ENCODE peak calls at places on chromosomes 12 and 14, in seven cellular contexts. P is stomach, N is transverse colon, C is H1, H is endothelial cell of umbilical vein, K is breast epithelium, T is upper lobe of left lung. B is an unnamed sample.

GRCh38 chr12:15863258-15863835 is 18.8 kb upstream of the STRAP start:
- DNase-seq in K (no peak), H (no peak), C (no peak), P (no peak), T (no peak), N (no peak), B (no peak)

GRCh38 chr14:24079521-24080141 is 8.3 kb downstream of the CPNE6 start:
- DNase-seq in N (no peak), C (no peak), T (no peak), K (no peak), H (no peak), P (no peak), B (no peak)

GRCh38 chr12:51001799-51002198 is 24.4 kb downstream of the SLC11A2 start:
- DNase-seq in H (no peak), N (no peak), T (no peak), C (no peak), P (no peak), K (no peak), B (no peak)

GRCh38 chr14:72743626-72744025 is 150.3 kb downstream of the DPF3 start:
- DNase-seq in K (no peak), N (no peak), T (no peak), C (no peak), P (peak), H (no peak), B (no peak)

GRCh38 chr14:39451811-39452210 is 19.6 kb upstream of the FBXO33 start:
- DNase-seq in P (no peak), T (no peak), K (no peak), N (no peak), C (no peak), H (no peak), B (no peak)

GRCh38 chr12:50121636-50122035 is 9.6 kb downstream of the COX14 start:
- DNase-seq in T (no peak), K (no peak), N (no peak), P (no peak), C (no peak), H (no peak), B (no peak)

GRCh38 chr12:92539966-92540791 is 162.6 kb upstream of the PLEKHG7 start:
- DNase-seq in P (no peak), T (peak), H (peak), K (no peak), C (no peak), N (no peak), B (no peak)

GRCh38 chr14:55116246-55117030 is 12.6 kb upstream of the LGALS3 start:
- DNase-seq in P (peak), C (no peak), T (no peak), N (peak), H (no peak), K (no peak), B (no peak)

GRCh38 chr12:53995311-53996187 is 4.4 kb upstream of the HOXC9 start:
- DNase-seq in P (peak), K (no peak), T (peak), N (no peak), H (no peak), C (no peak), B (no peak)

GRCh38 chr12:57909056-57909455 is 32.3 kb upstream of the ATP23 start:
- DNase-seq in P (no peak), K (no peak), H (no peak), T (no peak), N (no peak), C (no peak), B (no peak)

GRCh38 chr12:103269962-103270361 is 225.8 kb downstream of the C12orf42 start:
- DNase-seq in T (no peak), P (no peak), K (no peak), H (no peak), C (no peak), N (no peak), B (no peak)

GRCh38 chr14:62002636-62003035 is 240.4 kb downstream of the SNAPC1 start:
- DNase-seq in N (no peak), T (no peak), K (no peak), P (no peak), C (no peak), H (peak), B (no peak)

DNA sequence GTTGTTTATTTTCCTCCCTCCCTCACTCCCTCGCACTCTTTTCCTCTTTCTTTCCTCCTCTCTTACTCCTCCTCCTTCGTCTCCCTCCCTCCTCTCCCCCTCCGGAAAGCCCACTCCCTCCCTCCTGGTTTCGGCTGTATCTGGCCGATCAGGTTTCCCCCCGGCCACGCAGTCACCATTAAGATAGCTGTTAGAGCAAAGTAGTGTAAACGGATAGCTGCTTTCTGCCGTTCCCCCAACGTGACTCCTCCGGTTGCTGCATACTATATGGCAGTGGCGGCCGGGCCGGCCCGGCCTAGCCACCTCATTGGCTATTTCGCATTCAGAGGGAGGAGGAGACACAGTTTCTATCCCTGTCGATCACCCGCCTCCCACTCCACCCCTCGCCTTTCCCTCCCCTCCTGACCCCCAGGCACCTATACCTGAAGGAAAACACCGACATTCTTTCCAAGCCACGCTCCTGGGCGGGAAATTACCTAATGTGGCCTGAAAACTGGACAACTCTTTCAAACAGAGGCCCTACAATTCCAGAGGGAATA is at the start of gene SIX4:
- DNase-seq in N (peak), P (peak), C (peak), H (peak), K (peak), T (peak), B (peak)
- TF ChIP-seq POLR2A in N (no peak), P (no peak), C (no peak), H (peak), K (peak), T (no peak), B (no peak)

GRCh38 chr14:104927901-104928300 is 3.2 kb downstream of the PLD4 start:
- DNase-seq in N (no peak), P (no peak), T (no peak), C (no peak), K (no peak), H (no peak), B (no peak)

GRCh38 chr14:104925214-104925899 is 678 bp downstream of the PLD4 start:
- DNase-seq in N (no peak), T (peak), P (no peak), C (no peak), K (no peak), H (no peak), B (no peak)

GRCh38 chr14:104925941-104926609 is 1.4 kb downstream of the PLD4 start:
- DNase-seq in H (no peak), N (no peak), K (no peak), C (no peak), T (peak), P (no peak), B (no peak)

GRCh38 chr14:104927432-104927816 is 2.7 kb downstream of the PLD4 start:
- DNase-seq in C (no peak), N (no peak), P (no peak), T (peak), H (no peak), K (no peak), B (no peak)

DNA sequence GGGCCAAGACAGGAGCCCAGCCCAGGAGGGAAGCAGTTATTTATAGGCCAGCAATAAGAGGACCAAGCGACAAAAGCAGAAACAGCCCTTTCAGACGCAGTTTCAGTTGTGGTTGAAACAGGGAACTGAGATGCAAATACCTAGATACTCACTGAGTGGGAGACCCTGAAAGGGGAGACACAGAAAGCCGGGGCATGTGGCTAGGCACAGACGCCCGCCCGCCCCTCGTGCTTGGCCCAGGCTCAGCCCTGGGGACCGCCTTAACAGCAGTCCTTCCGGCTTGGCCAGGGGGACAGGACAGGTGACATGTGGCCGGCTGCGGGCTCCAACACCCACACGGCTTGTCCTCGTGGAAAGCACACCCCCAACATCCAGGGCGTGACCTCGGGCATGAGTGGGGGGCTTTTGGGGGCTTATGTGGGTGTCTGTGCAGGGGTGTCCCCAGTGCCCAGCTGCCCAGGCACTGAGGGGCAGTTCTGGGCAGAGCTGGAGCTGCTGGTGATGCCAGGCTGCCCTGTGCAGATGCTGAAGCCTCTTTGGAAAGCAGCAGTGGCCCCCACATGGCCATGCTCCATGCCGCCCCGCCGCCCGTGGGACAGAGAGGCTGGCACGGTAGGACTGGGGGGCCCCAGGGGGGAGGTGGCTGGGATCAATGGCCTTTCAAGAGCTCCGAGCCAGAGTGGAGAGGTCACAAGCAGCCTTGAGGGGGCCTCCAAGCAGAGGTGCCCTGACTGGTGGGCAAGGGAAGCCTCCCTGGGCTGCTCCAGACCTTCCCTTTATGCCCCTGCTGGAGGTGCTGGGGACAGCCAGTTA is 2.1 kb downstream of the PLD4 start:
- DNase-seq in H (no peak), P (no peak), C (no peak), T (peak), N (peak), K (no peak), B (peak)
- TF ChIP-seq POLR2AphosphoS5 in H (no peak), P (no peak), C (no peak), T (no peak), N (no peak), K (no peak), B (no peak)

GRCh38 chr14:69441948-69442347 is 42.6 kb upstream of the PLEKHD1 start:
- DNase-seq in C (no peak), P (no peak), K (no peak), H (no peak), T (no peak), N (no peak), B (no peak)
- TF ChIP-seq POLR2A in C (no peak), P (no peak), K (no peak), H (no peak), T (no peak), N (no peak), B (peak)

DNA sequence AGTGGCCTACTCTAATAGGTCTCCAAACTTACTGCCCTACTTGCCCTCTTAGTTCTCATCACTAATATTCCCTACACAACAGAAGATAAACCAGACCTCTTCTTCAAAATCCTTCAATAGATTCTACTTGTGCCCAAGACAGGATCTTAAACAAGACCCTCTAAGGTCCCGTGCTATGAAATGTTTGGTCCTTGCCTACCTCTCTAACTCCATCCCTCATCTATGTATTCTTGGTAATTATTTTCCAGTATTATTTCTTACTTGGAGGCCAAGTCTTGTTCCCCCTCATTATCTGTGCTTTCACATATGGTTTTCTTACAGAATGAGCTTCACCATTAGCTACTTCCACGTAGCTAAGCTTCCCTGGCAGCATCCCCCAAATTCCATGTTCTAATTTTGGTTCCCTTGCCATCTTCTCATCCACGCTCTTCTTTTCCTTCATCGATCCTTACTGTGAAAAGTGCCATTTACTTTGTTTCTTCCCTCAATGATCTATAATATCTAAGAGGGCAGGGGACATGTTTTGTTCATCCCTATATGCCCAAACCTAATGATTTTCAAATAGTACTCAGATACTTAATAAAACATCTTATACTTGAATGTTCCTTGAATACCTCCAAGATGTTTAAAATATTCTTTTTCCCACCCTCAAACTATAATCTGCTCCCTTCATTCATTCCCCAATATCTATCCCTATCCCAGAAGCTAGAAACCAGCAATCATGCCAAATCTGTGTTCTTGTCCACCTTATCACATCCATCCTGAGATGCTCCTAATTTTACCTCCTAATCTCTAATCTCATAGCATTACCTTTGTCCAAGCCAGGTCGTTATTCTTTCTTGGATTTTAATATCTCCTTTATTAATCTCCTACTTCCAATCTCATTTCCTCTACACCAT is 10.1 kb downstream of the HNRNPC start:
- DNase-seq in H (no peak), P (no peak), K (no peak), N (no peak), T (no peak), C (no peak), B (no peak)
- TF ChIP-seq POLR2AphosphoS5 in H (no peak), P (no peak), K (no peak), N (no peak), T (no peak), C (peak), B (peak)

DNA sequence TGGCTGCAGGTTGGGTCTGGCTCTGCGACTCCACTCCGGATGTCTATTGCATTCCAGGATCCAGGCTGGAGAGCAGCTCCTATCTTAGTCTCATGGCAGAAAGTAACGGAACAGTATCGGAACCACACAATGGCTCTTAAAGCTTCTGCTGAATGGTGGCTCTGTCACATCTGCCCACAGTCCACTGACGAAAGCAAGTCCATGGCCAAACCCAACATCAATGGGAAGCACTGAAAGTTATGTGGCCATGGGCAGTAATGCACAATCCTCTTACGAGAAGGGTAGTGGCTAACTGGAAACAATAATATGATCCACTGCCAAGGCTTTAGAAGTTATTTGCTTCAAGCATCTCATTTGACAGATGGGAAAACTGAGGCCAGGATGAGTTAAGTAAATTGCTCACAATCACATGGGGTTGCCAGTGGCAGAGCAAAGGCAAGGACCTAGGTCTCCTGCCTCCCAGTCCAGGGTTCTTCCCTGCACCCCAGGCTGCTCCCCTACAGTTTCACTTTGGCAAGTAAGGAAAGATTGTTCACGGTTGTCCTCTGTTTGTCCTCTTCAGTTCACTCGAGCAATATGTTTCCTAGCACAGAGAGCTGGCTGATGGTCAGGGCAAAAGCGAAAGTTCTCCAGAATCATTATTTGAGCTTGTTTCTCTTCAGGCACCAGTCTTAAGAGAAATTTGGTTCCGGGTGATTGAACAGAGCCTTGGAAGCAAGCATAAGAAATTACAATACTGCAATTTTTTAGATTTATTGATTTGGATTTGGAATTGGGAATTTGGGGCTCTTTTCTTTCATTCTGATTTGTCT is 54.2 kb downstream of the CKAP4 start:
- DNase-seq in C (no peak), K (no peak), N (no peak), P (no peak), T (no peak), H (no peak), B (no peak)
- TF ChIP-seq POLR2A in C (no peak), K (no peak), N (no peak), P (no peak), T (no peak), H (no peak), B (no peak)

DNA sequence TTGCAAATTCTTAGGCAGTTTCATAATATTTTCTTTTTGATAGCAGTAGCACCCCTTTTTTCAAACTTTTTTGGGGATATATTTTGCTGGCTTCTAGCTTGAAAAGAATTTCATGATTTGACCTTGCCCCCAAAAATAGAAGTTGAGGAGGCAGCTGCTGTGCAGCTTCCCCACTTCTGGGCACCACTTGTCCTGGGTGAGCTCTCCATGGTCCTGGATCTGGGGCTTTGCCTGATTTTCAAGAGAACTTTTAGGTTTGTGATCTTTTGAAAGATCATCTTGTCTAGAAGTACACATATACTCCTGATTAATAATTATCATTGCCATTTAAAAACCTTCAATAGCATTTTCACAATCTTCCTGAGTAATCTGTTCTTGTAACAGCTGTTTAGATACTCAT is 271.6 kb downstream of the NPAS3 start:
- DNase-seq in T (no peak), P (no peak), H (peak), K (no peak), N (no peak), C (no peak), B (no peak)
- TF ChIP-seq POLR2AphosphoS5 in T (no peak), P (no peak), H (no peak), K (no peak), N (no peak), C (no peak), B (no peak)

DNA sequence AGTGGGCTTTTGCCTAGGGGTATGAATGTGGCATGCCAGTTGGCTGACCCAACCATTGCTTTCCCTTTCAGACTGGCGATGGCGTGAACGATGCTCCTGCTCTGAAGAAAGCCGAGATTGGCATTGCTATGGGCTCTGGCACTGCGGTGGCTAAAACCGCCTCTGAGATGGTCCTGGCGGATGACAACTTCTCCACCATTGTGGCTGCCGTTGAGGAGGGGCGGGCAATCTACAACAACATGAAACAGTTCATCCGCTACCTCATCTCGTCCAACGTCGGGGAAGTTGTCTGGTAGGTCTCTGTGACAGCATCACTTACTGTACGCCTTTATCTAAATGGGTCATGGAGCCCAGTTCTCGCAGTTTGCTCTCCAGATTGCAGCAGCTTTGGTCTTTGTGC is 61.1 kb downstream of the ATP2A2 start:
- DNase-seq in P (no peak), K (no peak), H (no peak), T (no peak), C (no peak), N (no peak), B (no peak)
- TF ChIP-seq POLR2A in P (no peak), K (no peak), H (no peak), T (no peak), C (no peak), N (no peak), B (no peak)

DNA sequence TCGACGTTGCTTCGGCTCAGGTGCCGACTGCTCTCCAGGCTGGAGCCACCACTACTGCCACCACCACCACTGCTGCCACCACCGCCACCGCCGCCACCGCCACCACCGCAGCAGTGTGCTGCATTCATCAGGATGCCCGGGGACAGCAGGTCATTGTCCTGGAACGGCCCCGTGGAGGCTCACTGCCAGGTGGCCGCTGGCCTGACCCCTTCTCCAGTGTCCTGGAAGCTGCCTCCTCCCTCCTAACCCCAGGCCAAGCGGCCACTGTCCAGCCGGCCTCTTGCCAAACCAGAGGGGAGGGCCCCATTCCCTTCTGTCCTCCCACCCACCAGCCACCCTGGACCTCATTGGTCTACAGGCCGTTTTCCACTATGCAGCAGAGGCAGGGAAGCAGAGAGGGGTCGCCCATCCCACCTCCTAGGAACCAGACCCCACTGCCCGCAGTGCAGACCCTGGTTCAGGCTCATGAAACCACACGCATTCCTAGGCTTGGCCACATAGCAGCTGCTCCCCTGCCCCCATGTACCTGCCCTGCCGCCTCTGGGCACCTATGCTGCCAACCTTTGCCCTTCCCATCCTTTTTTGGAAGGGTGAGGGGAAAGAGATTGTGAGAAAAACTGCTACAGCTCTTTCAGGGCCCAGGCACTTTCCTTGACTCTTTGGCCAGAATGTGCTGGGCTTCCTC is 15.2 kb downstream of the ARL6IP4 start:
- DNase-seq in C (no peak), K (no peak), H (no peak), N (no peak), T (peak), P (no peak), B (no peak)
- TF ChIP-seq POLR2AphosphoS5 in C (no peak), K (no peak), H (no peak), N (no peak), T (peak), P (no peak), B (no peak)

GRCh38 chr14:99683619-99684355 is at the start of gene CYP46A1:
- DNase-seq in C (peak), P (peak), H (peak), N (peak), T (peak), K (peak), B (peak)
- TF ChIP-seq POLR2A in C (no peak), P (no peak), H (peak), N (no peak), T (no peak), K (no peak), B (peak)